ENCODE peak calls at places on chromosomes 12 and 14, in six cellular contexts. B is NCI-H774, O is left ventricle myocardium superior, X is NCI-H1092, Q is A172, C is GM12865. T is an unnamed sample.

GRCh38 chr14:64444984-64445845 is 20.1 kb upstream of the AKAP5 start:
- DNase-seq in C (peak), B (no peak), X (no peak), Q (peak), O (no peak), T (no peak)

GRCh38 chr12:92995258-92995905 is 66.3 kb upstream of the EEA1 start:
- DNase-seq in O (no peak), B (no peak), C (peak), X (no peak), Q (no peak), T (no peak)

GRCh38 chr14:47332939-47333338 is 342.5 kb downstream of the MDGA2 start:
- DNase-seq in X (no peak), C (no peak), O (no peak), B (no peak), Q (no peak), T (no peak)

GRCh38 chr12:29889737-29890136 is 106.0 kb upstream of the TMTC1 start:
- DNase-seq in C (peak), X (peak), O (peak), Q (peak), B (peak), T (no peak)

GRCh38 chr12:80178846-80179245 is 79.5 kb downstream of the OTOGL start:
- DNase-seq in Q (no peak), X (no peak), B (no peak), O (no peak), C (peak), T (no peak)

GRCh38 chr14:61537567-61538463 is 157.5 kb upstream of the HIF1A start:
- DNase-seq in C (peak), Q (peak), O (no peak), X (no peak), B (peak), T (no peak)

GRCh38 chr12:51351913-51352532 is 5.5 kb upstream of the CELA1 start:
- DNase-seq in X (peak), B (peak), O (no peak), Q (peak), C (peak), T (no peak)

GRCh38 chr14:73633517-73634332 is 11.1 kb upstream of the DNAL1 start:
- DNase-seq in X (peak), B (peak), Q (peak), C (peak), O (peak), T (peak)

GRCh38 chr12:52211716-52212585 is 20.1 kb upstream of the KRT80 start:
- DNase-seq in B (no peak), X (no peak), C (no peak), Q (no peak), O (no peak), T (no peak)

GRCh38 chr14:77253333-77254190 is 17.4 kb downstream of the NGB start:
- DNase-seq in O (no peak), X (no peak), B (no peak), C (no peak), Q (no peak), T (no peak)

T was measured in Right ventricle myocardium inferior.